ENCODE peak calls at places on chromosomes 13 and 19, in nine cellular contexts. K is stomach, G is K562, O is GM12892, A is H1, E is suprapubic skin, L is GM12878, C is HCT116, H is GM12891. V is an unnamed sample.

GRCh38 chr19:46144756-46145155 is 3.3 kb upstream of the IGFL2 start:
- DNase-seq in O (no peak), H (no peak), G (no peak), A (no peak), E (no peak), L (no peak), K (no peak), C (no peak), V (peak)

GRCh38 chr13:30143671-30144400 is 163.5 kb downstream of the KATNAL1 start:
- DNase-seq in G (no peak), K (no peak), L (no peak), E (peak), O (no peak), A (no peak), C (no peak), H (no peak), V (no peak)

GRCh38 chr13:90834700-90835099 is 512.8 kb upstream of the MIR17HG start:
- DNase-seq in A (no peak), C (no peak), G (no peak), L (no peak), H (no peak), K (no peak), O (no peak), E (no peak), V (no peak)

GRCh38 chr19:48934837-48935236 is 1.3 kb downstream of the DHDH start:
- DNase-seq in E (no peak), C (no peak), L (no peak), K (no peak), O (no peak), G (no peak), H (no peak), A (peak), V (no peak)

GRCh38 chr19:7924651-7925170 is 1.2 kb downstream of the CTXN1 start:
- DNase-seq in L (no peak), E (peak), O (no peak), K (no peak), G (no peak), A (peak), H (no peak), C (no peak), V (no peak)

GRCh38 chr19:45653634-45654033 is 14.4 kb upstream of the GIPR start:
- DNase-seq in H (no peak), L (no peak), E (no peak), A (no peak), O (no peak), G (no peak), K (no peak), C (no peak), V (no peak)

GRCh38 chr19:3387645-3388589 is 21.5 kb downstream of the NFIC start:
- DNase-seq in E (peak), O (no peak), H (no peak), L (no peak), G (no peak), K (peak), C (no peak), A (no peak), V (peak)

GRCh38 chr13:22103046-22103445 is 432.2 kb downstream of the FGF9 start:
- DNase-seq in K (no peak), A (no peak), E (no peak), H (no peak), O (no peak), G (peak), L (no peak), C (no peak), V (no peak)

GRCh38 chr13:67147257-67148218 is 82.6 kb downstream of the PCDH9 start:
- DNase-seq in K (no peak), O (no peak), A (no peak), G (peak), E (no peak), H (no peak), L (no peak), C (no peak), V (no peak)

GRCh38 chr19:919157-920050 is 2.3 kb downstream of the KISS1R start:
- DNase-seq in A (peak), C (no peak), O (no peak), E (no peak), K (no peak), L (no peak), G (no peak), H (no peak), V (no peak)

GRCh38 chr13:31793246-31793645 is 53.9 kb downstream of the RXFP2 start:
- DNase-seq in G (no peak), K (no peak), E (no peak), O (no peak), L (no peak), H (no peak), A (no peak), C (no peak), V (no peak)

GRCh38 chr13:36706755-36707154 is 32.9 kb downstream of the SERTM1 start:
- DNase-seq in H (no peak), K (no peak), C (no peak), L (no peak), E (no peak), G (no peak), A (no peak), O (no peak), V (no peak)

GRCh38 chr19:16247353-16248182 is 49.9 kb downstream of the AP1M1 start:
- DNase-seq in C (peak), L (peak), K (peak), G (peak), O (peak), A (peak), H (peak), E (peak), V (peak)

GRCh38 chr13:49314344-49314882 is 66.7 kb downstream of the CDADC1 start:
- DNase-seq in K (no peak), L (no peak), E (no peak), G (no peak), A (no peak), C (peak), O (no peak), H (no peak), V (no peak)

GRCh38 chr13:36919206-36919832 is 719 bp downstream of the SMAD9 start:
- DNase-seq in O (no peak), G (no peak), K (peak), A (peak), H (no peak), C (no peak), E (no peak), L (no peak), V (peak)

GRCh38 chr13:46295531-46296464 is 84.1 kb downstream of the LRRC63 start:
- DNase-seq in G (peak), L (peak), K (peak), O (no peak), H (no peak), A (no peak), E (peak), C (no peak), V (peak)

GRCh38 chr13:113897161-113897560 is 33.3 kb upstream of the GAS6 start:
- DNase-seq in O (no peak), K (no peak), G (no peak), H (no peak), C (no peak), A (no peak), L (no peak), E (no peak), V (no peak)

GRCh38 chr13:114328034-114328433 is 13.7 kb downstream of the CHAMP1 start:
- DNase-seq in C (no peak), A (no peak), H (no peak), G (no peak), K (no peak), O (no peak), L (no peak), E (no peak), V (no peak)

GRCh38 chr19:1884291-1884718 is 991 bp downstream of the ABHD17A start:
- DNase-seq in L (no peak), H (no peak), O (no peak), A (no peak), E (peak), G (peak), K (no peak), C (no peak), V (peak)

GRCh38 chr13:98322091-98322718 is 145.1 kb upstream of the RNF113B start:
- DNase-seq in O (no peak), E (no peak), A (no peak), K (no peak), C (no peak), H (no peak), L (no peak), G (no peak), V (no peak)

GRCh38 chr19:19064811-19065745 is 1.3 kb downstream of the SLC25A42 start:
- DNase-seq in L (no peak), H (no peak), O (no peak), C (no peak), E (no peak), G (peak), K (no peak), A (no peak), V (peak)

GRCh38 chr13:45179428-45179827 is 21.4 kb downstream of the KCTD4 start:
- DNase-seq in C (no peak), K (no peak), A (no peak), H (no peak), L (no peak), O (no peak), E (no peak), G (no peak), V (no peak)

GRCh38 chr13:114119196-114119595 is 13.2 kb downstream of the RASA3 start:
- DNase-seq in E (no peak), G (no peak), K (no peak), H (no peak), L (no peak), A (no peak), C (no peak), O (no peak), V (no peak)

GRCh38 chr13:113860579-113861432 is 3.1 kb downstream of the GAS6 start:
- DNase-seq in K (peak), C (no peak), L (no peak), G (peak), O (no peak), A (peak), E (peak), H (no peak), V (peak)

GRCh38 chr19:48444129-48444932 is 1.5 kb upstream of the GRWD1 start:
- DNase-seq in L (no peak), K (no peak), G (no peak), C (no peak), E (peak), A (no peak), O (no peak), H (no peak), V (no peak)

GRCh38 chr13:113748101-113748861 is 10.7 kb upstream of the TMEM255B start:
- DNase-seq in H (no peak), K (no peak), C (no peak), G (peak), L (no peak), A (no peak), E (no peak), O (no peak), V (no peak)

GRCh38 chr13:109904218-109904617 is 117.8 kb upstream of the IRS2 start:
- DNase-seq in K (no peak), A (no peak), E (no peak), C (peak), O (no peak), H (no peak), L (no peak), G (peak), V (no peak)

GRCh38 chr19:39166571-39167391 is 30.0 kb upstream of the NCCRP1 start:
- DNase-seq in H (no peak), K (peak), L (no peak), E (peak), O (no peak), A (no peak), C (no peak), G (peak), V (peak)

GRCh38 chr13:59774511-59774911 is 389.2 kb downstream of the DIAPH3 start:
- DNase-seq in O (no peak), H (no peak), K (no peak), A (no peak), G (no peak), C (no peak), E (no peak), L (no peak), V (no peak)

GRCh38 chr19:40464059-40465024 is 1.2 kb downstream of the BLVRB start:
- DNase-seq in O (no peak), G (peak), K (peak), E (peak), L (no peak), A (peak), C (peak), H (no peak), V (peak)

GRCh38 chr19:33394006-33394722 is 20.7 kb downstream of the CEBPG start:
- DNase-seq in E (peak), K (no peak), H (peak), L (no peak), C (no peak), G (no peak), A (no peak), O (peak), V (no peak)

GRCh38 chr19:38004100-38004504 is 97.1 kb downstream of the SIPA1L3 start:
- DNase-seq in C (no peak), L (no peak), E (no peak), O (no peak), H (no peak), G (no peak), K (no peak), A (no peak), V (no peak)

GRCh38 chr19:38006361-38007045 is 99.5 kb downstream of the SIPA1L3 start:
- DNase-seq in A (no peak), G (no peak), C (no peak), H (no peak), O (no peak), K (no peak), E (no peak), L (peak), V (no peak)

GRCh38 chr19:38003427-38004099 is 96.6 kb downstream of the SIPA1L3 start:
- DNase-seq in A (peak), O (no peak), K (peak), L (peak), H (no peak), E (peak), G (no peak), C (no peak), V (peak)

GRCh38 chr19:38005224-38005614 is 98.2 kb downstream of the SIPA1L3 start:
- DNase-seq in H (no peak), A (no peak), E (peak), C (no peak), L (no peak), O (no peak), K (no peak), G (no peak), V (no peak)

GRCh38 chr19:38004505-38005223 is 97.7 kb downstream of the SIPA1L3 start:
- DNase-seq in L (peak), C (peak), E (peak), K (peak), A (peak), H (peak), O (peak), G (peak), V (peak)
- TF ChIP-seq POLR2A in L (peak), C (peak), E (no peak), K (no peak), A (peak), H (peak), O (peak), G (no peak), V (peak)

DNA sequence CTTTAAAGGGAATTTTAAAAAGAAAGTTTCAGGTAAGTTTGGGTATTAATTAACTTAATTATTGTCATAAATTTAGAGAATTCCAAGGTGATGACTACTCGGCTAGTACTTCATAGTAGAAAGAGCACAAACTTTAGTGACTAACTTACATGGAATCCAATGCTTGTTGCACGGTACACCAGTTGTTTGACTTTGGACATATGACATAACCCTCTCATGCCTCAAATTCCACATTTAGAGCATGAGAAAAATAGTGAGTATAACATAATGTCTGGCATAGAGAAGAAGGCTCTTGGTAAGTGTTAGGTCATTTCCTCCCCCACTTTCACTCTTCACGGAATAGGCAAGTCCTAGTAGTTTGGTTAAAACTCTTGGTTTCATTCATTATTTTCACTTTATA is 1249.4 kb upstream of the SLC10A2 start:
- DNase-seq in C (peak), K (no peak), L (no peak), O (no peak), H (no peak), A (no peak), G (no peak), E (no peak), V (no peak)
- TF ChIP-seq POLR2AphosphoS5 in C (no peak), K (no peak), L (no peak), O (no peak), H (no peak), A (no peak), G (no peak), E (no peak), V (no peak)

DNA sequence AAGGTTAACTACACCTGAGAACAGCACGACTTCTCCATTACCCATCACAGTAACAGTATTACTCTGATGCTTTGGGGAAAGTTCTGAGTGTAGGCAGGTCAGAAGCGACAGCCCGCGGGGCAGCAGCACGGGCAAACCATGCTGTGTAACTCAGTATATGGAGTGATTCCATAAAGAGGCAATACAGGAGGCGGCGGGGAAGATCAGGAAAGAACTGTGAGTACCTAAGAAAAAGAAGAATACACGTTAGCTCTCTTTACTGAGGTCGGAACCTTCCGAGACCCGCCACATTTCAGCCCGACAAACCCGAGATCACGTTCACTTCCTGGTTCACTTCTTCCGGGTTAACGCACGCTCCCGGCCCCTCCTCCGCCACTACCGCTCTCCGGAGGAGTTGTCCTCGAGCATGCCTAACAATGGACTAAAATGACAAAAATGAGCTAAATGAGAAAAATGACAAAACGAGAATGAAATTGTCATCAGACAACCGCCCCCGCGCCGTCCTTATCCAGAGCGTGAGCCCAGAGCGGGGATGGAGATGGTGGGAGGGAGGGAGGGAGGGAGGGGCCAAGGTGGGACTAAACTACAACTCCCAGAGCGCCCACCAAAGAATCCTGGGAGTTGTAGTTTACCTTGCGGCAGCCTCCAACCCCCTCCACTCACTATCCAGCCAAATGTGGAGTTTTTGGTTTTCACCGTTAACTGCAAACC is at the start of gene MTRF1:
- DNase-seq in A (peak), K (peak), O (peak), E (peak), L (peak), G (peak), H (peak), C (peak), V (peak)
- TF ChIP-seq POLR2A in A (no peak), K (no peak), O (peak), E (no peak), L (peak), G (peak), H (peak), C (no peak), V (peak)

GRCh38 chr13:112346173-112346898 is 29.8 kb upstream of the SPACA7 start:
- DNase-seq in L (no peak), K (no peak), H (no peak), C (peak), G (peak), A (peak), E (no peak), O (no peak), V (no peak)
- TF ChIP-seq POLR2AphosphoS5 in L (no peak), K (no peak), H (no peak), C (no peak), G (no peak), A (no peak), E (no peak), O (no peak), V (no peak)

GRCh38 chr19:6734096-6734696 is 3.2 kb downstream of the GPR108 start:
- DNase-seq in K (no peak), H (no peak), C (no peak), L (no peak), E (no peak), G (peak), A (no peak), O (no peak), V (no peak)
- TF ChIP-seq POLR2A in K (no peak), H (no peak), C (no peak), L (no peak), E (no peak), G (no peak), A (no peak), O (no peak), V (no peak)

V was measured in transverse colon.